ENCODE peak calls at places on chromosomes 16 and 17, in eight cellular contexts. A, X, L, R, I, G, Y and N are unnamed samples.

GRCh38 chr16:23080747-23081146 is 68.5 kb downstream of the USP31 start:
- DNase-seq in A (no peak), L (no peak), X (no peak), I (no peak), G (no peak), R (no peak), Y (no peak), N (no peak)

GRCh38 chr16:58022601-58023371 is 2.8 kb upstream of the MMP15 start:
- DNase-seq in I (no peak), Y (no peak), X (peak), A (peak), G (no peak), R (no peak), L (peak), N (no peak)

GRCh38 chr17:50267074-50267841 is 7.0 kb upstream of the TMEM92 start:
- DNase-seq in R (no peak), I (no peak), L (no peak), X (no peak), A (no peak), Y (peak), G (no peak), N (no peak)

GRCh38 chr16:62041401-62041800 is 5.2 kb upstream of the CDH8 start:
- DNase-seq in G (no peak), L (no peak), Y (no peak), A (peak), R (no peak), I (no peak), X (no peak), N (no peak)

GRCh38 chr17:7022791-7023571 is at the start of gene BCL6B:
- DNase-seq in A (no peak), L (no peak), G (no peak), R (no peak), X (no peak), I (no peak), Y (no peak), N (no peak)

GRCh38 chr17:3914319-3914685 is 2.0 kb downstream of the P2RX1 start:
- DNase-seq in G (no peak), X (no peak), R (no peak), I (no peak), L (no peak), Y (no peak), A (no peak), N (no peak)

GRCh38 chr16:88985521-88985920 is 8.5 kb upstream of the CBFA2T3 start:
- DNase-seq in G (no peak), I (no peak), A (no peak), Y (no peak), R (no peak), X (no peak), L (no peak), N (no peak)

GRCh38 chr16:46757339-46758050 is 9.4 kb upstream of the MYLK3 start:
- DNase-seq in G (no peak), R (no peak), X (peak), Y (no peak), L (no peak), A (no peak), I (no peak), N (no peak)

GRCh38 chr16:9159839-9160550 is 68.6 kb downstream of the HAPSTR1 start:
- DNase-seq in X (peak), G (no peak), A (peak), Y (peak), L (peak), R (peak), I (peak), N (peak)

GRCh38 chr16:85048921-85049562 is 21.4 kb downstream of the KIAA0513 start:
- DNase-seq in G (no peak), R (no peak), Y (no peak), X (no peak), I (no peak), A (no peak), L (no peak), N (no peak)

GRCh38 chr17:78448356-78448993 is 70.0 kb downstream of the PGS1 start:
- DNase-seq in Y (peak), G (no peak), I (no peak), X (no peak), L (no peak), R (no peak), A (no peak), N (no peak)

GRCh38 chr17:60106377-60107059 is 27.8 kb upstream of the HEATR6 start:
- DNase-seq in I (no peak), G (no peak), A (no peak), Y (no peak), R (no peak), L (no peak), X (peak), N (no peak)

GRCh38 chr16:51940183-51940582 is 606.8 kb downstream of the TOX3 start:
- DNase-seq in I (no peak), G (no peak), L (no peak), Y (no peak), X (no peak), A (no peak), R (no peak), N (no peak)

GRCh38 chr16:2025251-2025650 is 1.5 kb upstream of the NHERF2 start:
- DNase-seq in I (no peak), A (no peak), Y (no peak), R (no peak), X (no peak), G (no peak), L (no peak), N (no peak)

GRCh38 chr16:68843482-68844210 is at the start of gene TANGO6:
- DNase-seq in X (peak), L (peak), Y (peak), R (peak), G (peak), A (peak), I (peak), N (peak)

GRCh38 chr17:28506763-28507487 is 777 bp downstream of the FOXN1 start:
- DNase-seq in A (no peak), Y (no peak), G (no peak), R (no peak), X (no peak), L (no peak), I (no peak), N (no peak)

GRCh38 chr17:12571606-12572005 is 94.1 kb upstream of the MYOCD start:
- DNase-seq in G (no peak), X (no peak), Y (no peak), I (no peak), R (no peak), A (no peak), L (no peak), N (no peak)

GRCh38 chr17:29283496-29283895 is 10.5 kb downstream of the NUFIP2 start:
- DNase-seq in R (no peak), Y (no peak), L (no peak), X (no peak), A (no peak), G (no peak), I (no peak), N (no peak)

GRCh38 chr17:46968896-46969295 is 10.2 kb downstream of the RPRML start:
- DNase-seq in L (no peak), X (no peak), Y (no peak), G (no peak), A (no peak), I (no peak), R (no peak), N (no peak)

GRCh38 chr17:2847601-2848255 is 51.5 kb downstream of the RAP1GAP2 start:
- DNase-seq in I (no peak), R (no peak), X (no peak), A (no peak), G (no peak), Y (no peak), L (no peak), N (no peak)

GRCh38 chr16:75697571-75697970 is 3.7 kb downstream of the DUXB start:
- DNase-seq in I (no peak), A (no peak), G (no peak), Y (no peak), R (no peak), X (no peak), L (no peak), N (no peak)

GRCh38 chr17:2108170-2108569 is 53.3 kb downstream of the HIC1 start:
- DNase-seq in X (no peak), G (no peak), A (no peak), I (no peak), Y (no peak), R (no peak), L (no peak), N (no peak)

GRCh38 chr16:50071075-50071671 is 5.4 kb downstream of the HEATR3 start:
- DNase-seq in G (no peak), Y (no peak), R (no peak), A (no peak), L (no peak), I (no peak), X (no peak), N (no peak)

GRCh38 chr17:56521439-56522141 is 71.9 kb upstream of the NOG start:
- DNase-seq in L (no peak), I (no peak), G (no peak), A (no peak), R (no peak), Y (no peak), X (no peak), N (no peak)

GRCh38 chr16:22659933-22660332 is 149.2 kb downstream of the NPIPB5 start:
- DNase-seq in A (no peak), X (peak), L (no peak), Y (no peak), R (no peak), I (no peak), G (no peak), N (no peak)

GRCh38 chr17:80792373-80792781 is 199.3 kb upstream of the CHMP6 start:
- DNase-seq in A (no peak), L (no peak), Y (no peak), R (no peak), G (no peak), X (no peak), I (no peak), N (no peak)

GRCh38 chr16:15616068-15616467 is 26.9 kb downstream of the MARF1 start:
- DNase-seq in L (no peak), I (no peak), Y (no peak), R (no peak), G (no peak), X (no peak), A (no peak), N (no peak)

GRCh38 chr16:58299757-58300349 is 5.0 kb upstream of the PRSS54 start:
- DNase-seq in I (no peak), L (peak), X (no peak), G (no peak), A (peak), Y (peak), R (peak), N (no peak)

GRCh38 chr16:46897471-46897870 is 13.3 kb downstream of the GPT2 start:
- DNase-seq in X (no peak), R (no peak), I (no peak), A (no peak), Y (no peak), L (peak), G (no peak), N (no peak)

GRCh38 chr17:5555254-5555653 is 29.1 kb downstream of the NLRP1 start:
- DNase-seq in I (no peak), G (no peak), X (no peak), Y (no peak), L (no peak), R (no peak), A (peak), N (no peak)